ENCODE peak calls at places on chromosomes 6 and 20, in five cellular contexts. S is GM12878, I is H1, T is spleen, U is breast epithelium. F is an unnamed sample. For H3K4me1, the result is how much of the 10 kb centered on the place peaks cover.

GRCh38 chr6:32852844-32853540 is 512 bp downstream of the TAP1 start:
- DNase-seq in S (no peak), I (peak), T (peak), U (peak), F (peak)

GRCh38 chr6:88958842-88959241 is 4.6 kb downstream of the RNGTT start:
- DNase-seq in S (no peak), I (no peak), T (no peak), U (no peak), F (no peak)

GRCh38 chr20:45098096-45098773 is 2.7 kb downstream of the KCNS1 start:
- DNase-seq in S (no peak), I (peak), T (no peak), U (no peak), F (no peak)

GRCh38 chr20:43968341-43968740 is 53.7 kb downstream of the TOX2 start:
- DNase-seq in S (no peak), I (no peak), T (no peak), U (no peak), F (no peak)

GRCh38 chr20:58628491-58629212 is 22.4 kb upstream of the STX16 start:
- DNase-seq in S (no peak), I (no peak), T (no peak), U (no peak), F (no peak)

GRCh38 chr6:28943557-28944411 is 20.0 kb upstream of the TRIM27 start:
- DNase-seq in S (peak), I (peak), T (peak), U (peak), F (peak)

GRCh38 chr6:64733433-64733832 is 973.6 kb downstream of the EYS start:
- DNase-seq in S (no peak), I (no peak), T (no peak), U (no peak), F (no peak)

GRCh38 chr6:113735487-113735886 is 121.7 kb upstream of the MARCKS start:
- DNase-seq in S (no peak), I (no peak), T (no peak), U (no peak), F (no peak)

GRCh38 chr6:26020983-26021349 is 58.4 kb downstream of the TRIM38 start:
- DNase-seq in S (no peak), I (peak), T (peak), U (peak), F (peak)

GRCh38 chr6:130018830-130019795 is 732 bp downstream of the L3MBTL3 start:
- DNase-seq in S (no peak), I (peak), T (peak), U (no peak), F (peak)

GRCh38 chr20:59340186-59340885 is 39.9 kb downstream of the EDN3 start:
- DNase-seq in S (no peak), I (no peak), T (no peak), U (no peak), F (no peak)

GRCh38 chr6:38833320-38833719 is 118.2 kb downstream of the DNAH8 start:
- DNase-seq in S (no peak), I (no peak), T (no peak), U (no peak), F (no peak)

GRCh38 chr6:3119040-3119723 is 671 bp downstream of the BPHL start:
- DNase-seq in S (no peak), I (no peak), T (no peak), U (no peak), F (no peak)

GRCh38 chr20:45957021-45957941 is 14.7 kb downstream of the ZNF335 start:
- DNase-seq in S (no peak), I (no peak), T (peak), U (no peak), F (peak)

GRCh38 chr6:109660526-109660925 is 30.5 kb downstream of the AK9 start:
- DNase-seq in S (no peak), I (no peak), T (no peak), U (no peak), F (no peak)

GRCh38 chr6:131210469-131210868 is 75.2 kb downstream of the AKAP7 start:
- DNase-seq in S (no peak), I (no peak), T (no peak), U (no peak), F (no peak)

GRCh38 chr6:89050155-89050554 is 30.4 kb upstream of the PNRC1 start:
- DNase-seq in S (no peak), I (no peak), T (no peak), U (peak), F (peak)

GRCh38 chr20:62815066-62815991 is 1.5 kb upstream of the COL9A3 start:
- DNase-seq in S (no peak), I (peak), T (no peak), U (no peak), F (no peak)

GRCh38 chr20:36823126-36823525 is 49.6 kb upstream of the DSN1 start:
- DNase-seq in S (no peak), I (no peak), T (no peak), U (no peak), F (no peak)

GRCh38 chr6:136067731-136068341 is 182.3 kb downstream of the MTFR2 start:
- DNase-seq in S (no peak), I (peak), T (no peak), U (no peak), F (no peak)

GRCh38 chr6:88860310-88860709 is 103.1 kb downstream of the RNGTT start:
- DNase-seq in S (no peak), I (no peak), T (no peak), U (no peak), F (no peak)

GRCh38 chr6:146975093-146975492 is 229.1 kb upstream of the STXBP5 start:
- DNase-seq in S (no peak), I (no peak), T (no peak), U (no peak), F (no peak)

GRCh38 chr6:54266400-54266923 is 41.8 kb upstream of the TINAG start:
- DNase-seq in S (no peak), I (no peak), T (no peak), U (no peak), F (no peak)

GRCh38 chr6:47135772-47136171 is 93.6 kb upstream of the ADGRF1 start:
- DNase-seq in S (no peak), I (no peak), T (no peak), U (no peak), F (no peak)

GRCh38 chr6:131135244-131136020 is at the start of gene AKAP7:
- DNase-seq in S (no peak), I (peak), T (peak), U (peak), F (peak)

GRCh38 chr20:56689852-56690485 is 60.9 kb downstream of the TFAP2C start:
- DNase-seq in S (no peak), I (no peak), T (no peak), U (peak), F (no peak)

GRCh38 chr20:50561379-50562078 is 51.3 kb downstream of the PTPN1 start:
- DNase-seq in S (no peak), I (no peak), T (no peak), U (no peak), F (peak)

GRCh38 chr6:32082951-32083350 is 26.2 kb downstream of the TNXB start:
- DNase-seq in S (no peak), I (no peak), T (peak), U (no peak), F (peak)

GRCh38 chr6:968791-969190 is 275.9 kb upstream of the EXOC2 start:
- DNase-seq in S (no peak), I (no peak), T (no peak), U (no peak), F (no peak)

GRCh38 chr20:34058831-34059230 is 53.2 kb downstream of the EIF2S2 start:
- DNase-seq in S (no peak), I (no peak), T (no peak), U (no peak), F (no peak)

GRCh38 chr20:8438748-8439147 is 306.7 kb downstream of the PLCB1 start:
- DNase-seq in S (no peak), I (no peak), T (no peak), U (no peak), F (no peak)

GRCh38 chr6:90790058-90790457 is 203.2 kb upstream of the MAP3K7 start:
- DNase-seq in S (no peak), I (no peak), T (no peak), U (no peak), F (no peak)

GRCh38 chr20:53338716-53339115 is 254.9 kb downstream of the ZNF217 start:
- DNase-seq in S (no peak), I (no peak), T (no peak), U (no peak), F (no peak)

GRCh38 chr20:4060054-4060795 is 44.9 kb upstream of the RNF24 start:
- DNase-seq in S (peak), I (no peak), T (peak), U (peak), F (peak)

GRCh38 chr20:709864-710761 is 34.5 kb upstream of the SCRT2 start:
- DNase-seq in S (no peak), I (no peak), T (peak), U (no peak), F (peak)

GRCh38 chr20:62141397-62142251 is 1.6 kb downstream of the PSMA7 start:
- DNase-seq in S (no peak), I (no peak), T (no peak), U (no peak), F (no peak)

GRCh38 chr20:34322267-34323105 is 19.3 kb upstream of the AHCY start:
- DNase-seq in S (no peak), I (no peak), T (no peak), U (no peak), F (no peak)

GRCh38 chr6:27700337-27700736 is 211.9 kb downstream of the OR2B2 start:
- DNase-seq in S (no peak), I (no peak), T (no peak), U (no peak), F (no peak)

DNA sequence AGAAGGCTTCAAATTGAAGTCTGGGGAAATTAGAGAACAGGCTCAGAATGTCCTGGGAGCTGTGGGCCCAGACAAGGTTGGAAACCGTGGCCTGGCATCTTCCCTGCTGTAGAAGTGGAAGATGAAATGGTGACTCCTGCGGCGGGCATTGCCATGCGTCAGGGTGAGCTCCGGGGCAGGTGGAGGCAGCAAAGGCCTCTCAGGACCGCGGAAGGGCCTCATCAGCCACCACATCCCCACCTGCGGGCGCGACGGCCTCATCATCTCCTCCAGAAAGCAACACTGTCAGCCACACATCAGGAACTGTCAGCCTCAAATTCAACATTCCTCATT is 161.7 kb downstream of the SYNDIG1 start:
- DNase-seq in S (no peak), I (peak), T (no peak), U (no peak), F (no peak)
- H3K4me1 ChIP-seq in S (under half), I (under half), T (under half), U (under half), F (under half)

DNA sequence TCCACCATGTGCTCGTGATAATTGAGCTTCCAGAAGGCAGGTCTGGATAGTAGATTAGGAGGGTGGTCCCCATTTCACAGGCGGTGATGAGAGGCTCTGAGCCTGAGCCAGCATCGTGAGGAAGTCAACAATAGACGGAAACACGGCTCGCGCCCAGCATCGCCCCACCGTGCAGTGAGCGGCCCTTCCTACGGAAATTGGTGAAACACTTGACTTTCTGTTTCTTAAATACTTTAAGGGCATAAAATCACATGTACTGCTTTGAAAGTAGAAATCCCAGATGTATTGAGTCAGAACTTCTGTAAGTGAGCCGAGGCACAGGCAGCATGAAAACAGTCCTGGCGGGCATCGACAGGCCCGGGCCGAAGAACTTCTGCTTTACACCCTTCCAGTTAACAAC is 4.3 kb upstream of the KIF25 start:
- DNase-seq in S (no peak), I (peak), T (no peak), U (no peak), F (no peak)
- TF ChIP-seq POLR2AphosphoS5 in S (no peak), I (no peak), T (no peak), U (peak), F (peak)

GRCh38 chr6:10746915-10747250 is 722 bp upstream of the TMEM14B start:
- DNase-seq in S (no peak), I (no peak), T (no peak), U (no peak), F (no peak)

GRCh38 chr6:10749734-10750133 is 2.1 kb downstream of the TMEM14B start:
- DNase-seq in S (no peak), I (no peak), T (no peak), U (no peak), F (peak)

GRCh38 chr6:10743514-10743913 is 4.1 kb upstream of the TMEM14B start:
- DNase-seq in S (no peak), I (no peak), T (no peak), U (no peak), F (peak)

GRCh38 chr6:10745116-10745515 is 2.5 kb upstream of the TMEM14B start:
- DNase-seq in S (no peak), I (no peak), T (no peak), U (no peak), F (peak)

DNA sequence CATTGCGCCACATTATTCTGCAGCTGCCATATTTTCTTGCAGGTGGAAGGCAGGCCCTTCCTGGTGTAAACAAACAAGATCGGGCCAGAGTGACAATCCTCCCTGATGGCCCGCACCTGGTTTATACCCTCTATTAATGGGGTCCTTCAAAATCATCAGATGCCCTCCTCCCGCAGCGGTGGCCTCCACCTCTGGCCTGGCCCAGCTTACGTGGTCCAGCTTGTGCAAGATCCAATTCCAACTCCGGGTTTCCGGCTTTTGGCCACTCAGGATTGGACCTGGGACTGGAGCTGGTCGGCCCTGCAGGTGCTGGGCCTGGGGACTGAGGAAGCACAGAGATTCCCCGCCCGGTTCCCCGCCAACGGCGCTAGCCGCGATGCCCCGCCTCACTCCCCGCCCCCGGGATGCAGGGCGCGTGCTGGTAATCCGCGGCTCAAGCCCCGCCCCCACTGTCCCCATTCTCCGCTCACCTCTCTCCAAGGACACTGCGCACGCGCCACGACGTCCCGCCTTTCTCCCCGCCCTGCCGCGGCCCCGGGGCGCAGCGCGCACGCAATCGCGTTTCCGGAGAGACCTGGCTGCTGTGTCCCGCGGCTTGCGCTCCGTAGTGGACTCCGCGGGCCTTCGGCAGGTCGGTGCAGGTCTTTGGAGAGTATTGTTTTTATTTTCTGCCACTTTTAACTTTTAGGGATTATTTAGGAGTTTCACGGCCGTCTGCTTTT is at the start of gene TMEM14B:
- DNase-seq in S (peak), I (peak), T (peak), U (peak), F (peak)
- TF ChIP-seq CTCF in S (no peak), I (no peak), T (no peak), U (no peak), F (no peak)

DNA sequence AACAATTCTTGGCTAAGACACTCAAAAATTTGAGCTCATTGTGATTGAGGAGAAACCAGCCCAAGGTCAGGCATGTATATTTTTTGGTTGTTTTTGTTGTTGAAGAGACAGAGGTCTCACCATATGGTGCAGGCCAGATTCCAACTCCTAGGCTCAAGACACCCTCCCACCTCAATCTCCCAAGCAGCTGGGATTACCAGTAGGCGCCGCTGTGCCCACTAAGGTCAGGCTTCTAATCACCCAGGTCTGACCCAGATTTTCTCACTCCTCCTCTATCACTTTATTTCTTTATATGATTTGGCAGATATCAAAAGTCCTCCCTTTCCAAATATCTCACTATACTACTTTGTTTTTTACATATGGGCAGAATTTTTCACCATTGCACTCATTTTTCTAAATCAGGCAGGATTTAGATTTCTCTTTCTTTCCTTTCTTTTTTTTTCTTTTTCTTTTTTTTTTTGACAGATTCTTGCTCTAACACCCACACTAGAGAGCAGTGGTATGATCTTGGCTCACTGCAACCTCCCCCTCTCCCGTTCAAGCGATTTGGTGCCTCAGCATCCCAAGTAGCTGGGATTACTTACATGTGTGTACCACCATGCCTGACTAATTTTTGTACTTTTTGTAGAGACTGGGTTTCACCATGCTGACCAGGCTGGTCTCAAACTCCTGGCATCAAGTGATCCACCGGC is 1.7 kb upstream of the C6orf141 start:
- DNase-seq in S (no peak), I (no peak), T (no peak), U (no peak), F (no peak)
- H3K4me1 ChIP-seq in S (under half), I (under half), T (under half), U (under half), F (under half)

DNA sequence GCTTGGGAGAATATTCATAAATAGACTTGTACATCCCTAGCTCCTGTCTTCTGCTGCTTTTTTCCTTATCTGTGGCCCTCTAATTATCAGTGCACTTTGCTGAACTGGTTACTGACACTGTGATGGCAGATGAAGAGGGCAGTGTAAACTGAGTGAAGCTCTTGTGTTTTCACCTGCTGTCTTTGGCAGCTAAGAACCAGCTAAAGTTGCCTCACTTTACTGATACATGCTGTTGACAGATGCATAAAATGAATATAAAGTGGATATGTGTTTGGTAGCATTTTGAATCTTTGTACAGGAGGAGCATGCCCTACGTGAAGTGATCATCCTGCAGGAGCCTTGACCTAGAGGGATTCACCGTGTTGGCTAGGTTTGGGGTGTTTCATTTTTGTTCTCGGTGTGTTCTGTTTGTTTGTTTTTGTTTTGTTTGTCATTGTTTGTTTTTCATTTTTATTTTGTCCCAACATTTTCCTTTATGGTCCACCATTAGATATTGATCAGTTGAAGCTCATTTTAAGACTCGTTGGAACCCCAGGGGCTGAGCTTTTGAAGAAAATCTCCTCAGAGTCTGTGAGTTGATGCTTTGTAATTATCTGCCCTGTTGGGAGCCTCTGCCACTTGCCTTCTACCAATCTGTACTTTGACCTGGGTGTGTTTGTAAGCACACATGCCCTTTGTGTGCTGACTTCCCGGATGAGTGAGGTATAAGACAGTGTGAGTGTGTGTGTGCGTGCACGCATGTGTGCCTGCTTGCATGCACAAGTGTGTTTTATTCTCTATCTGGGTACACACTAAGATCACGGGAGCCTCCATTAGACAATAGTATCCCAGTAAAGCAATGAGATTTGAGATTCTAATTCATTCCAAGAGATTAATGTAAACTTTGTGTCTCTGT is 34.6 kb upstream of the MAPK13 start:
- DNase-seq in S (no peak), I (no peak), T (no peak), U (no peak), F (no peak)
- TF ChIP-seq POLR2AphosphoS5 in S (no peak), I (no peak), T (no peak), U (no peak), F (no peak)

GRCh38 chr6:142887534-142887933 is 57.4 kb downstream of the HIVEP2 start:
- DNase-seq in S (no peak), I (no peak), T (no peak), U (no peak), F (no peak)

GRCh38 chr6:142888461-142888860 is 56.5 kb downstream of the HIVEP2 start:
- DNase-seq in S (no peak), I (no peak), T (no peak), U (no peak), F (no peak)

GRCh38 chr6:142885182-142885867 is 59.7 kb downstream of the HIVEP2 start:
- DNase-seq in S (peak), I (no peak), T (no peak), U (peak), F (no peak)

GRCh38 chr6:142884214-142885035 is 60.6 kb downstream of the HIVEP2 start:
- DNase-seq in S (no peak), I (no peak), T (no peak), U (no peak), F (no peak)

GRCh38 chr6:142886431-142887170 is 58.4 kb downstream of the HIVEP2 start:
- DNase-seq in S (peak), I (no peak), T (no peak), U (no peak), F (no peak)
- TF ChIP-seq CTCF in S (peak), I (no peak), T (peak), U (no peak), F (no peak)

F was measured in sigmoid colon.